ENCODE peak calls at places on chromosomes 4 and X, in ten cellular contexts. R, Z, N, O, T, P, K, Y, J and D are unnamed samples.

GRCh38 chr4:74794341-74794801 is at the start of gene BTC:
- DNase-seq in R (peak; percentile 34), Z (peak; percentile 11), N (peak; percentile 64), O (peak; percentile 55), T (no peak), P (no peak), K (peak; percentile 71), Y (no peak), J (peak; percentile 80), D (peak; percentile 34)

GRCh38 chrX:44637282-44637681 is 94.6 kb upstream of the FUNDC1 start:
- DNase-seq in R (no peak), Z (no peak), N (no peak), O (no peak), T (no peak), P (no peak), K (no peak), Y (no peak), J (no peak), D (no peak)

GRCh38 chr4:124948976-124949597 is 236.6 kb upstream of the ANKRD50 start:
- DNase-seq in R (no peak), Z (no peak), N (no peak), O (no peak), T (no peak), P (peak; percentile 88), K (no peak), Y (no peak), J (no peak), D (no peak)

GRCh38 chr4:99875073-99875472 is 19.2 kb downstream of the LAMTOR3 start:
- DNase-seq in R (no peak), Z (no peak), N (no peak), O (no peak), T (no peak), P (no peak), K (no peak), Y (no peak), J (peak; percentile 8), D (no peak)

GRCh38 chr4:183563874-183564273 is 59.0 kb downstream of the ING2 start:
- DNase-seq in R (peak; percentile 48), Z (no peak), N (no peak), O (no peak), T (no peak), P (peak; percentile 78), K (no peak), Y (no peak), J (peak; percentile 2), D (no peak)

GRCh38 chrX:25005382-25006185 is 10.2 kb downstream of the ARX start:
- DNase-seq in R (no peak), Z (no peak), N (no peak), O (no peak), T (no peak), P (no peak), K (no peak), Y (no peak), J (no peak), D (no peak)

GRCh38 chrX:154600962-154601374 is 16.0 kb downstream of the CTAG1A start:
- DNase-seq in R (peak; percentile 53), Z (no peak), N (no peak), O (no peak), T (no peak), P (peak; percentile 81), K (no peak), Y (no peak), J (no peak), D (no peak)

GRCh38 chr4:60450054-60450453 is 750.1 kb upstream of the ADGRL3 start:
- DNase-seq in R (no peak), Z (no peak), N (no peak), O (no peak), T (no peak), P (no peak), K (no peak), Y (no peak), J (no peak), D (no peak)

GRCh38 chr4:55138367-55138766 is 13.0 kb upstream of the KDR start:
- DNase-seq in R (no peak), Z (no peak), N (no peak), O (no peak), T (no peak), P (peak; percentile 25), K (no peak), Y (no peak), J (no peak), D (no peak)

GRCh38 chr4:112322866-112323265 is 25.7 kb downstream of the ALPK1 start:
- DNase-seq in R (no peak), Z (no peak), N (no peak), O (no peak), T (no peak), P (no peak), K (no peak), Y (no peak), J (no peak), D (no peak)

GRCh38 chr4:182878633-182879495 is 38.3 kb downstream of the DCTD start:
- DNase-seq in R (no peak), Z (no peak), N (no peak), O (no peak), T (no peak), P (no peak), K (no peak), Y (no peak), J (no peak), D (no peak)